ENCODE peak calls at places on chromosomes 1 and 21, in six cellular contexts. R is GM10248; Y is astrocyte of the cerebellum; T is CD4-positive, alpha-beta T cell; W is H9; D is activated B cell treated with CpG ODN at 0.5 μM for 24 hours. U is an unnamed sample.

GRCh38 chr1:30764939-30765582 is 7.5 kb upstream of the LAPTM5 start:
- DNase-seq in R (peak), D (no peak), W (no peak), Y (no peak), T (no peak), U (no peak)

GRCh38 chr21:14864211-14865021 is 200.4 kb downstream of the NRIP1 start:
- DNase-seq in W (peak), D (no peak), Y (peak), R (peak), T (no peak), U (peak)

GRCh38 chr1:151916959-151917358 is 7.6 kb upstream of the THEM4 start:
- DNase-seq in R (no peak), W (no peak), Y (no peak), T (no peak), D (no peak), U (no peak)

GRCh38 chr1:52676249-52676903 is 21.8 kb downstream of the COA7 start:
- DNase-seq in D (no peak), T (no peak), Y (no peak), R (no peak), W (no peak), U (no peak)

GRCh38 chr1:12172042-12172851 is 5.5 kb downstream of the TNFRSF1B start:
- DNase-seq in T (no peak), W (no peak), R (no peak), Y (no peak), D (no peak), U (no peak)

GRCh38 chr1:32394890-32395415 is 712 bp upstream of the BSDC1 start:
- DNase-seq in D (no peak), R (no peak), W (no peak), T (no peak), Y (no peak), U (no peak)

GRCh38 chr1:234915923-234916675 is 212.5 kb downstream of the TOMM20 start:
- DNase-seq in T (no peak), R (no peak), W (no peak), D (no peak), Y (no peak), U (no peak)

GRCh38 chr1:230643887-230644286 is 1.6 kb downstream of the COG2 start:
- DNase-seq in W (no peak), Y (no peak), D (no peak), T (no peak), R (peak), U (no peak)

GRCh38 chr1:42214447-42214871 is 49.9 kb upstream of the GUCA2A start:
- DNase-seq in W (no peak), Y (peak), R (no peak), T (no peak), D (no peak), U (peak)

GRCh38 chr1:105087496-105087895 is 1337.8 kb downstream of the AMY1C start:
- DNase-seq in W (no peak), T (no peak), D (no peak), Y (no peak), R (no peak), U (peak)

GRCh38 chr1:8217011-8217711 is 100.8 kb upstream of the SLC45A1 start:
- DNase-seq in W (peak), Y (no peak), D (no peak), R (peak), T (peak), U (no peak)

GRCh38 chr1:33220701-33221384 is 35.4 kb upstream of the ZNF362 start:
- DNase-seq in W (peak), T (no peak), R (no peak), D (no peak), Y (no peak), U (peak)

GRCh38 chr1:38500891-38501290 is 358.7 kb downstream of the RRAGC start:
- DNase-seq in W (no peak), R (no peak), Y (no peak), D (no peak), T (no peak), U (peak)

GRCh38 chr1:175206687-175207086 is 14.1 kb upstream of the KIAA0040 start:
- DNase-seq in T (no peak), W (no peak), Y (no peak), R (no peak), D (no peak), U (peak)

GRCh38 chr1:96721382-96722160 is at the start of gene PTBP2:
- DNase-seq in W (peak), D (peak), R (peak), T (peak), Y (peak), U (peak)

GRCh38 chr1:234957330-234958065 is 171.1 kb downstream of the TOMM20 start:
- DNase-seq in T (no peak), R (no peak), W (peak), Y (peak), D (no peak), U (peak)

GRCh38 chr21:34833465-34833864 is 164.7 kb downstream of the CLIC6 start:
- DNase-seq in R (no peak), T (no peak), D (no peak), W (no peak), Y (no peak), U (no peak)

GRCh38 chr21:35406600-35406999 is 357.5 kb upstream of the RUNX1 start:
- DNase-seq in R (no peak), D (no peak), T (no peak), W (no peak), Y (no peak), U (no peak)

GRCh38 chr21:16563795-16564194 is 834.0 kb downstream of the USP25 start:
- DNase-seq in W (peak), Y (no peak), T (no peak), R (no peak), D (no peak), U (peak)

GRCh38 chr21:33657124-33657842 is 15.0 kb downstream of the ITSN1 start:
- DNase-seq in W (no peak), D (no peak), R (no peak), Y (no peak), T (no peak), U (no peak)

GRCh38 chr1:168086438-168086837 is 50.3 kb downstream of the GPR161 start:
- DNase-seq in R (no peak), Y (no peak), W (no peak), D (no peak), T (no peak), U (no peak)

GRCh38 chr1:75134656-75134938 is 409 bp downstream of the LHX8 start:
- DNase-seq in Y (no peak), D (no peak), T (no peak), R (no peak), W (no peak), U (no peak)

GRCh38 chr1:21262282-21263051 is 27.8 kb downstream of the ECE1 start:
- DNase-seq in D (no peak), T (no peak), W (peak), Y (peak), R (no peak), U (peak)

GRCh38 chr1:234262007-234262753 is 111.1 kb upstream of the COA6 start:
- DNase-seq in T (no peak), D (no peak), R (no peak), Y (no peak), W (no peak), U (peak)

GRCh38 chr1:226310123-226310540 is 1.2 kb upstream of the LIN9 start:
- DNase-seq in T (no peak), D (no peak), W (no peak), Y (no peak), R (no peak), U (peak)

GRCh38 chr1:47792786-47793185 is 204.4 kb downstream of the TRABD2B start:
- DNase-seq in R (no peak), W (no peak), Y (no peak), T (no peak), D (no peak), U (no peak)

GRCh38 chr21:45347048-45347711 is 57.8 kb upstream of the COL18A1 start:
- DNase-seq in Y (no peak), R (no peak), D (no peak), T (no peak), W (no peak), U (no peak)

GRCh38 chr1:41895552-41895951 is 23.2 kb downstream of the HIVEP3 start:
- DNase-seq in W (no peak), R (no peak), D (no peak), Y (no peak), T (no peak), U (peak)

GRCh38 chr1:152999818-153000217 is 1.7 kb upstream of the SPRR3 start:
- DNase-seq in W (no peak), Y (no peak), R (no peak), D (no peak), T (no peak), U (no peak)

GRCh38 chr1:31218705-31219104 is 21.0 kb downstream of the NKAIN1 start:
- DNase-seq in Y (no peak), R (no peak), D (no peak), W (no peak), T (no peak), U (no peak)

GRCh38 chr1:68188644-68189340 is 43.5 kb downstream of the WLS start:
- DNase-seq in Y (no peak), D (no peak), W (no peak), T (no peak), R (no peak), U (no peak)

GRCh38 chr21:45642122-45642813 is 1.3 kb upstream of the PCBP3 start:
- DNase-seq in R (no peak), W (no peak), Y (no peak), T (no peak), D (no peak), U (no peak)

GRCh38 chr1:200298242-200298641 is 111.6 kb downstream of the ZNF281 start:
- DNase-seq in R (no peak), T (no peak), W (no peak), Y (no peak), D (no peak), U (no peak)

GRCh38 chr1:150268706-150269403 is at the start of gene APH1A:
- DNase-seq in D (peak), Y (peak), R (peak), W (peak), T (peak), U (peak)

GRCh38 chr1:203173566-203173965 is 2.1 kb downstream of the MYBPH start:
- DNase-seq in W (no peak), D (peak), T (no peak), R (peak), Y (no peak), U (no peak)

GRCh38 chr1:31799895-31800676 is 15.7 kb downstream of the SPOCD1 start:
- DNase-seq in W (no peak), T (no peak), Y (no peak), R (no peak), D (no peak), U (no peak)

GRCh38 chr1:159843459-159843858 is 16.8 kb downstream of the SLAMF8 start:
- DNase-seq in Y (no peak), R (no peak), T (no peak), D (no peak), W (no peak), U (peak)

GRCh38 chr1:111197598-111198289 is 2.7 kb downstream of the DENND2D start:
- DNase-seq in W (peak), D (no peak), T (peak), R (no peak), Y (no peak), U (peak)

GRCh38 chr1:202192770-202193613 is 607 bp upstream of the LGR6 start:
- DNase-seq in W (peak), Y (peak), D (peak), R (peak), T (peak), U (peak)

GRCh38 chr1:220526294-220526693 is 1.6 kb upstream of the MARK1 start:
- DNase-seq in W (peak), D (no peak), Y (no peak), R (no peak), T (no peak), U (peak)
- TF ChIP-seq CTCF in W (peak), D (no peak), Y (peak), R (no peak), T (no peak), U (peak)

GRCh38 chr1:147892731-147893214 is 9.8 kb upstream of the GJA8 start:
- DNase-seq in R (peak), Y (peak), T (peak), D (no peak), W (no peak), U (peak)

GRCh38 chr1:147895123-147895522 is 7.5 kb upstream of the GJA8 start:
- DNase-seq in R (no peak), D (no peak), W (no peak), T (no peak), Y (no peak), U (peak)

GRCh38 chr1:147891088-147891487 is 11.5 kb upstream of the GJA8 start:
- DNase-seq in Y (no peak), T (no peak), W (no peak), R (no peak), D (no peak), U (no peak)

GRCh38 chr1:147890177-147890790 is 12.3 kb upstream of the GJA8 start:
- DNase-seq in D (peak), T (peak), W (peak), Y (peak), R (peak), U (peak)

GRCh38 chr1:147892216-147892615 is 10.4 kb upstream of the GJA8 start:
- DNase-seq in R (no peak), Y (no peak), D (no peak), T (no peak), W (peak), U (peak)
- TF ChIP-seq CTCF in R (peak), Y (no peak), D (no peak), T (no peak), W (no peak), U (no peak)

GRCh38 chr1:240091614-240092300 is at the start of gene FMN2:
- DNase-seq in R (peak), W (peak), T (no peak), Y (no peak), D (no peak), U (no peak)

GRCh38 chr1:240094043-240094722 is 2.5 kb downstream of the FMN2 start:
- DNase-seq in R (no peak), D (no peak), W (no peak), Y (no peak), T (no peak), U (no peak)

GRCh38 chr1:240091201-240091600 is 482 bp upstream of the FMN2 start:
- DNase-seq in W (no peak), T (no peak), Y (no peak), D (no peak), R (no peak), U (no peak)

GRCh38 chr1:240093120-240093961 is 1.7 kb downstream of the FMN2 start:
- DNase-seq in D (no peak), Y (no peak), T (no peak), W (peak), R (no peak), U (no peak)

DNA sequence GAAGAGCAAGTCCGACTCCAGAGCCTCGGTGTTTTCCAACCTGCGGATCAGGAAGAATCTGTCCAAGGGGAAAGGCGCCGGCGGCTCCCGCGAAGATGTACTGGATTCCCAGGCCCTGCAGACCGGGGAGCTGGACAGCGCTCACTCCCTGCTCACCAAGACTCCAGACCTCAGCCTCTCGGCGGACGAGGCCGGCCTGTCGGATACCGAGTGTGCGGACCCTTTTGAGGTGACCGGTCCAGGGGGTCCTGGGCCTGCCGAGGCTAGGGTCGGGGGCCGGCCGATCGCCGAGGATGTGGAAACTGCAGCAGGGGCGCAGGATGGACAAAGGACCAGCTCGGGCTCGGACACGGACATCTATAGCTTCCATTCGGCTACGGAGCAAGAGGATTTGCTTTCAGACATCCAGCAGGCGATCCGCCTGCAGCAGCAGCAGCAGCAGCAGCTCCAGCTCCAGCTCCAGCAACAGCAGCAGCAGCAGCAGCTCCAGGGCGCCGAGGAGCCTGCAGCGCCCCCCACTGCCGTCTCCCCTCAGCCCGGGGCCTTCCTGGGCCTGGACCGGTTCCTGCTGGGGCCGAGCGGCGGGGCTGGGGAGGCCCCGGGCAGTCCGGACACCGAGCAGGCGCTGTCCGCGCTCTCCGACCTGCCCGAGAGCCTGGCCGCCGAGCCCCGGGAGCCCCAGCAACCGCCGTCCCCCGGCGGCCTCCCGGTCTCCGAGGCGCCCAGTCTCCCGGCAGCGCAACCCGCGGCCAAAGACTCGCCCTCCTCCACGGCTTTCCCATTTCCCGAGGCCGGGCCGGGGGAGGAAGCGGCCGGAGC is 827 bp downstream of the FMN2 start:
- DNase-seq in W (peak), Y (no peak), D (no peak), T (no peak), R (no peak), U (peak)
- TF ChIP-seq CTCF in W (peak), Y (peak), D (no peak), T (no peak), R (no peak), U (no peak)

GRCh38 chr1:34547043-34547674 is 207.7 kb upstream of the GJB5 start:
- DNase-seq in T (no peak), Y (no peak), D (no peak), W (peak), R (no peak), U (peak)

GRCh38 chr1:34549199-34549598 is 205.6 kb upstream of the GJB5 start:
- DNase-seq in W (peak), Y (no peak), T (no peak), D (no peak), R (no peak), U (peak)
- TF ChIP-seq CTCF in W (peak), Y (no peak), T (no peak), D (no peak), R (peak), U (no peak)

GRCh38 chr21:37087188-37087587 is 14.1 kb downstream of the TTC3 start:
- DNase-seq in T (no peak), R (no peak), W (no peak), Y (peak), D (no peak), U (peak)
- TF ChIP-seq CTCF in T (no peak), R (no peak), W (peak), Y (peak), D (no peak), U (peak)

GRCh38 chr21:41895643-41896493 is 16.7 kb upstream of the PRDM15 start:
- DNase-seq in T (peak), D (no peak), Y (no peak), W (peak), R (peak), U (no peak)
- TF ChIP-seq CTCF in T (no peak), D (no peak), Y (no peak), W (peak), R (no peak), U (no peak)

DNA sequence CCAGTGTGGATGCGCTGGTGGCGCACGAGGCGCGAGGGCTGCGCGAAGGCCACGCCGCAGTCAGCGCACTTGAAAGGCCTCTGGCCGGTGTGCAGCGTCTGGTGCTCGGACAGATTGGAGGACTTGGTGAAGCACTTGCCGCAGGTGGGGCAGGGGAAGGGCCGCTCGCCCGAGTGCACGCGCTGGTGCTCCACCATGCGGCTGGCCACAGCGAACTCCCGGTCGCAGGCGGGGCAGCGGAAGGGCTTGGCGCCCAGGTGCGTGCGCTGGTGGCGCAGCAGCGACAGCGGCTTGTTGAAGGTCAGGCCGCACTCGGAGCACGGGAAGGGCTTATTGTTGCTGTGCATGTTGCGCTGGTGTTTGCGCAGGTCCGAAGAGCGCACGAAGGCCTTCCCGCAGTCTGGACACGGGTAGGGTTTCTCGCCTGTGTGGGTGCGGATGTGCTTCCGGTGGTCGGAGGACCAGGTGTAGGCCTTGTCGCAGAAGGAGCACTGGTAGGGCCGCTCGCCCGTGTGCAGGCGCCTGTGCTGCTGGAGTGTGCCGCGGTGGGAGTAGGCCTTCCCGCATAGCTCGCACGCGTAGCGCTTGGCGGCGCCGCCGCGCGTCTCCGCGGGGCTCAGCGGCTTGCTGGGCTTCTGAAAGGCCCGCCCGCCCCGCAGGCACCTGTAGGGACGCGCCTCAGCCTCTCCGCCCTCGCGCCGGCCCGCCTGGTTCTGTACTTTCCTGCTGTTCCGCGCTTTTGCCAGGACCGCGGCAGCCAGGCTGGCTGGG is 4.7 kb downstream of the ZNF648 start:
- DNase-seq in T (no peak), W (peak), R (no peak), D (no peak), Y (no peak), U (no peak)
- TF ChIP-seq CTCF in T (no peak), W (no peak), R (no peak), D (no peak), Y (no peak), U (no peak)

GRCh38 chr1:1965546-1965945 is 38.0 kb downstream of the CFAP74 start:
- DNase-seq in T (no peak), Y (no peak), W (no peak), D (no peak), R (no peak), U (no peak)

GRCh38 chr1:1962752-1963151 is 40.8 kb downstream of the CFAP74 start:
- DNase-seq in W (no peak), R (no peak), Y (no peak), D (no peak), T (no peak), U (no peak)

GRCh38 chr1:1966086-1966740 is 37.4 kb downstream of the CFAP74 start:
- DNase-seq in Y (no peak), T (no peak), W (no peak), R (no peak), D (no peak), U (no peak)

GRCh38 chr1:1963570-1963969 is 40.0 kb downstream of the CFAP74 start:
- DNase-seq in T (no peak), R (no peak), W (no peak), Y (no peak), D (no peak), U (no peak)

DNA sequence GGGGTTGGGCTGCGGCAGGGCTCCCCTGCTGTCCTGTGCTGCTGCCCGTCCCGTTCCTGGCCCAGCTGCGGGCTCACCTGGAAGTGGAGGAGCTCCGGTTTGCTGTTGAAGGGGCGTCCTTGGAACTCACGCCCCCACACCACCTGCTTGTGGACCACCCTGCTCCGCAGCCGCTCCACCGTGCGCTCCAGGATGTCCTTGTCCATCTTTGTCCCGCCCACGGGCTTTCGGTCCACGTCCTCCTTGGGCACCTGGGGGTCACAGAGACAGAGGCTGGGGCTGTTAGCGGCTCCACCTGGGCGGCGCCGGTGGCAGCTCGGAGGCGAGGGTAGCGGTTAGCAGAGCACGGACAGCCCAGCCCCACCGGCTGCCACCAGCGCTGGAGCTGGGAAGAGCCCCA is 38.8 kb downstream of the CFAP74 start:
- DNase-seq in W (no peak), T (no peak), Y (no peak), D (no peak), R (no peak), U (no peak)
- TF ChIP-seq CTCF in W (no peak), T (no peak), Y (no peak), D (no peak), R (no peak), U (no peak)